ENCODE peak calls at places on chromosomes 7 and 10, in eight cellular contexts. D is heart left ventricle; H is dorsolateral prefrontal cortex; J is CD4-positive, alpha-beta memory T cell; Y is left ventricle myocardium inferior; P is aorta; V is effector memory CD4-positive, alpha-beta T cell; O is IMR-90. Q is an unnamed sample.

GRCh38 chr7:38027884-38028455 is 107.5 kb downstream of the EPDR1 start:
- DNase-seq in D (no peak), H (no peak), J (no peak), Y (no peak), P (no peak), V (no peak), O (no peak), Q (no peak)

GRCh38 chr7:111980721-111981120 is 225.5 kb downstream of the DOCK4 start:
- DNase-seq in D (no peak), H (no peak), J (no peak), Y (no peak), P (no peak), V (no peak), O (no peak), Q (no peak)

GRCh38 chr10:100208271-100208670 is 21.1 kb downstream of the CHUK start:
- DNase-seq in D (no peak), H (no peak), J (no peak), Y (no peak), P (no peak), V (no peak), O (no peak), Q (no peak)

GRCh38 chr10:23194966-23195845 is 3.1 kb downstream of the PTF1A start:
- DNase-seq in D (no peak), H (no peak), J (no peak), Y (no peak), P (no peak), V (no peak), O (no peak), Q (no peak)

GRCh38 chr7:11461999-11462398 is 370.0 kb downstream of the THSD7A start:
- DNase-seq in D (no peak), H (no peak), J (no peak), Y (no peak), P (no peak), V (no peak), O (no peak), Q (no peak)

GRCh38 chr7:81819861-81820260 is 50.0 kb upstream of the HGF start:
- DNase-seq in D (no peak), H (no peak), J (no peak), Y (no peak), P (no peak), V (no peak), O (no peak), Q (no peak)

GRCh38 chr7:132560825-132561529 is 15.3 kb downstream of the PLXNA4 start:
- DNase-seq in D (no peak), H (no peak), J (no peak), Y (no peak), P (no peak), V (no peak), O (no peak), Q (no peak)

GRCh38 chr7:33591481-33591880 is 313.9 kb upstream of the BMPER start:
- DNase-seq in D (no peak), H (no peak), J (no peak), Y (no peak), P (no peak), V (no peak), O (peak; percentile 25), Q (no peak)

GRCh38 chr7:148535227-148535626 is 55.3 kb upstream of the C7orf33 start:
- DNase-seq in D (no peak), H (no peak), J (no peak), Y (no peak), P (no peak), V (no peak), O (no peak), Q (no peak)

GRCh38 chr7:13467111-13467547 is 522.3 kb downstream of the ETV1 start:
- DNase-seq in D (no peak), H (no peak), J (no peak), Y (no peak), P (no peak), V (no peak), O (no peak), Q (no peak)

GRCh38 chr7:69434350-69434749 is 163.9 kb upstream of the AUTS2 start:
- DNase-seq in D (no peak), H (no peak), J (no peak), Y (no peak), P (no peak), V (no peak), O (no peak), Q (no peak)

GRCh38 chr7:98319176-98319575 is 37.7 kb downstream of the BRI3 start:
- DNase-seq in D (no peak), H (no peak), J (no peak), Y (no peak), P (no peak), V (no peak), O (no peak), Q (no peak)

GRCh38 chr10:57955076-57955475 is 312.6 kb downstream of the IPMK start:
- DNase-seq in D (no peak), H (no peak), J (no peak), Y (no peak), P (no peak), V (no peak), O (peak; percentile 47), Q (no peak)

GRCh38 chr7:16347461-16348192 is 73.7 kb downstream of the CRPPA start:
- DNase-seq in D (no peak), H (no peak), J (no peak), Y (no peak), P (no peak), V (no peak), O (peak; percentile 13), Q (no peak)

DNA sequence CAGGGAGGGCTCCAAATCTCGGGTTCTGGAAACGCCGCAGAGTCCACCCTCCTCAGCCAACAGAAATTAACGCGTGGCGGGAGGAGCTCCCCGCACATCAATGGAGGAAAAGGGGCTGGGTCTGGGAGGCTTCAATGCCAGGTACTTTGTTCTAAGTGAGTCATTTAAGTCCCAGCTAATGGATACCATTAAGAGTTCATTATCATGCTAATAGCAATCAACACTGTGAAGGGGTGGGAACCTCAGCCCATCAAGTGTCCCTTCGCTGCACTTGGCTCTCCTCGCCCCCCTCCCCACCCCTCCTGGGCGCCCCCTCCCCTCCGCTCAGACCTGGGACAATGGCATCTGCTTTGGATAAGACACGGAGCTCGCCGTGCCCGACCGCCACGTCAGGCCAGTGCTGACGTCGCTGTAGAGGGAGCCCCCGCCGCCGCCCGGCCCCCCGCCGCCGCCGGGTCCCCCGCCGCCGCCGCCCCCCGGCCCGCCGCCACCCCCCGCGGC is 3.0 kb downstream of the FZD8 start:
- DNase-seq in D (no peak), H (no peak), J (no peak), Y (no peak), P (no peak), V (no peak), O (no peak), Q (no peak)
- H3K27ac ChIP-seq in D (no peak overlapping the region), H (peak overlapping the region; percentile 18), J (no peak overlapping the region), Y (no peak overlapping the region), P (no peak overlapping the region), V (no peak overlapping the region), O (no peak overlapping the region), Q (no peak overlapping the region)

GRCh38 chr10:67664936-67665335 is 31.1 kb downstream of the CTNNA3 start:
- DNase-seq in D (no peak), H (no peak), J (no peak), Y (no peak), P (no peak), V (no peak), O (peak; percentile 23), Q (no peak)

GRCh38 chr10:67663449-67664087 is 32.4 kb downstream of the CTNNA3 start:
- DNase-seq in D (no peak), H (peak; percentile 67), J (no peak), Y (no peak), P (no peak), V (no peak), O (no peak), Q (no peak)

GRCh38 chr10:67662415-67662814 is 33.6 kb downstream of the CTNNA3 start:
- DNase-seq in D (no peak), H (no peak), J (no peak), Y (no peak), P (no peak), V (no peak), O (no peak), Q (no peak)

GRCh38 chr10:67657775-67658174 is 38.2 kb downstream of the CTNNA3 start:
- DNase-seq in D (no peak), H (peak; percentile 64), J (no peak), Y (no peak), P (no peak), V (no peak), O (no peak), Q (no peak)

GRCh38 chr10:67659497-67659896 is 36.5 kb downstream of the CTNNA3 start:
- DNase-seq in D (no peak), H (no peak), J (no peak), Y (no peak), P (no peak), V (no peak), O (no peak), Q (no peak)
- H3K27me3 ChIP-seq in D (no peaks in the 10 kb centered on the region), H (no peaks in the 10 kb centered on the region), J (no peaks in the 10 kb centered on the region), Y (no peaks in the 10 kb centered on the region), P (no peaks in the 10 kb centered on the region), V (no peaks in the 10 kb centered on the region), O (no peaks in the 10 kb centered on the region), Q (no peaks in the 10 kb centered on the region)

GRCh38 chr10:30784521-30784895 is 155.0 kb upstream of the LYZL2 start:
- DNase-seq in D (no peak), H (no peak), J (no peak), Y (no peak), P (no peak), V (no peak), O (peak; percentile 72), Q (no peak)

GRCh38 chr10:30778769-30779168 is 149.2 kb upstream of the LYZL2 start:
- DNase-seq in D (no peak), H (no peak), J (no peak), Y (no peak), P (no peak), V (no peak), O (no peak), Q (no peak)

GRCh38 chr10:30783939-30784500 is 154.5 kb upstream of the LYZL2 start:
- DNase-seq in D (peak; percentile 93), H (peak; percentile 83), J (peak; percentile 80), Y (peak; percentile 86), P (peak; percentile 97), V (peak; percentile 62), O (peak; percentile 89), Q (no peak)

GRCh38 chr10:30782543-30783461 is 153.2 kb upstream of the LYZL2 start:
- DNase-seq in D (no peak), H (no peak), J (no peak), Y (no peak), P (no peak), V (no peak), O (peak; percentile 68), Q (no peak)

GRCh38 chr10:30781571-30782542 is 152.3 kb upstream of the LYZL2 start:
- DNase-seq in D (no peak), H (peak; percentile 93), J (no peak), Y (no peak), P (no peak), V (no peak), O (no peak), Q (no peak)
- H3K27ac ChIP-seq in D (peak overlapping the region; percentile 96), H (peak overlapping the region; percentile 94), J (no peak overlapping the region), Y (peak overlapping the region; percentile 97), P (no peak overlapping the region), V (no peak overlapping the region), O (peak overlapping the region; percentile 82), Q (peak overlapping the region; percentile 88)

DNA sequence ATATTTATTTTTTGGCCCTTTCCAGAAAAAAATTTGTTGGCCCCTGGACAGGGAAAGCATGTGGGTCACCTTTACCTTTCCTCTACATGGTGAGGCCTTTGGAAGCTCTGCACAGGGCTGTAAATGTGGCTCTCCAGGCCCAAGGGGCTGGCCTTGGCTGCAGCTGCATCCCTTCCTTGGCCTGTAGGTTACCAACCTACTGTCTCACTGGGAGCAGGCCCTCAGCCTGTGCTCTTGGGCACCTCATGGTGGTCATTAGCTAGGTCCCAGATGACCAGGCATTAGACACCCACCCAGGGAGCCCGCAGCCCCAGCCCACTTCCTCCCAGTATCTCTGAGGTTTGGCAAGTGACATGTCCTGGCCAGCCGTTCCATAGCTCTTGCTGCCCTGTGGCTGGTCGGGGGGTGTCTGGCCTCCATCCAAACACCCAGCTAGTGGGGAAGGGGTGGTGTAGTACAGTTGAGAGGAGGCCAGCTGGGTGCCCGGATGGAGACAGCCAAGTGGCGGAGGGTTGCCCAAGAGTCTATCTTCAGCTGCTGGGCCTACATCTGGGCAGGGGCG is 7.1 kb upstream of the CPA5 start:
- DNase-seq in D (no peak), H (no peak), J (no peak), Y (no peak), P (no peak), V (no peak), O (no peak), Q (no peak)
- H3K27me3 ChIP-seq in D (no peaks in the 10 kb centered on the region), H (no peaks in the 10 kb centered on the region), J (no peaks in the 10 kb centered on the region), Y (no peaks in the 10 kb centered on the region), P (no peaks in the 10 kb centered on the region), V (no peaks in the 10 kb centered on the region), O (no peaks in the 10 kb centered on the region), Q (no peaks in the 10 kb centered on the region)